ENCODE peak calls at places on chromosomes 2 and 18, in seven cellular contexts. Q, P, G, C, B, D and J are unnamed samples.

GRCh38 chr18:21389903-21390302 is 147.9 kb downstream of the GREB1L start:
- DNase-seq in C (no peak), P (no peak), D (no peak), G (no peak), Q (no peak), B (no peak), J (no peak)

GRCh38 chr2:86052676-86053075 is 53.0 kb downstream of the POLR1A start:
- DNase-seq in Q (no peak), B (no peak), C (no peak), P (no peak), G (peak; percentile 43), D (no peak), J (no peak)

GRCh38 chr2:84908948-84909713 is 3.7 kb downstream of the TMSB10 start:
- DNase-seq in B (no peak), G (no peak), Q (no peak), D (no peak), C (no peak), P (no peak), J (no peak)

GRCh38 chr2:165067958-165068612 is 112.8 kb upstream of the SLC38A11 start:
- DNase-seq in D (no peak), G (no peak), Q (no peak), B (no peak), P (no peak), C (no peak), J (no peak)

GRCh38 chr2:218029366-218030360 is 26.9 kb upstream of the TNS1 start:
- DNase-seq in B (no peak), G (peak; percentile 42), C (no peak), D (no peak), P (no peak), Q (no peak), J (peak; percentile 24)

GRCh38 chr18:8785261-8785660 is 79.9 kb downstream of the MTCL1 start:
- DNase-seq in D (no peak), B (no peak), G (no peak), C (no peak), P (no peak), Q (no peak), J (no peak)

GRCh38 chr2:44107086-44107740 is 61.5 kb upstream of the PPM1B start:
- DNase-seq in G (no peak), D (no peak), Q (no peak), P (no peak), C (no peak), B (no peak), J (no peak)

GRCh38 chr18:70190529-70190928 is 15.0 kb downstream of the RTTN start:
- DNase-seq in D (no peak), P (no peak), C (no peak), B (no peak), G (no peak), Q (no peak), J (no peak)

GRCh38 chr2:175004980-175005832 is at the start of gene CHN1:
- DNase-seq in Q (peak; percentile 60), D (peak; percentile 73), C (peak; percentile 89), P (peak; percentile 19), G (peak; percentile 91), B (no peak), J (peak; percentile 49)

GRCh38 chr18:32771169-32771751 is 1.6 kb downstream of the KLHL14 start:
- DNase-seq in Q (no peak), B (no peak), P (no peak), D (no peak), G (no peak), C (peak; percentile 84), J (no peak)

GRCh38 chr2:42969231-42970150 is 177.1 kb upstream of the HAAO start:
- DNase-seq in B (no peak), G (peak; percentile 32), P (no peak), C (peak; percentile 48), D (no peak), Q (no peak), J (no peak)

GRCh38 chr2:108554530-108554929 is 20.3 kb downstream of the LIMS1 start:
- DNase-seq in Q (no peak), B (no peak), P (no peak), C (no peak), D (no peak), G (no peak), J (no peak)

GRCh38 chr2:200575957-200576356 is 9.9 kb upstream of the AOX1 start:
- DNase-seq in D (no peak), P (no peak), Q (no peak), G (no peak), B (no peak), C (no peak), J (no peak)

GRCh38 chr18:48575301-48575657 is 36.4 kb downstream of the CTIF start:
- DNase-seq in Q (no peak), C (no peak), B (no peak), G (no peak), D (no peak), P (no peak), J (no peak)

GRCh38 chr18:48574667-48575300 is 36.0 kb downstream of the CTIF start:
- DNase-seq in C (peak; percentile 22), Q (no peak), D (no peak), P (no peak), G (no peak), B (no peak), J (no peak)

GRCh38 chr18:48571619-48572384 is 33.0 kb downstream of the CTIF start:
- DNase-seq in B (no peak), C (no peak), Q (no peak), D (no peak), G (no peak), P (no peak), J (no peak)

GRCh38 chr18:48572402-48573126 is 33.7 kb downstream of the CTIF start:
- DNase-seq in B (no peak), C (peak; percentile 38), D (no peak), P (no peak), Q (no peak), G (no peak), J (no peak)

DNA sequence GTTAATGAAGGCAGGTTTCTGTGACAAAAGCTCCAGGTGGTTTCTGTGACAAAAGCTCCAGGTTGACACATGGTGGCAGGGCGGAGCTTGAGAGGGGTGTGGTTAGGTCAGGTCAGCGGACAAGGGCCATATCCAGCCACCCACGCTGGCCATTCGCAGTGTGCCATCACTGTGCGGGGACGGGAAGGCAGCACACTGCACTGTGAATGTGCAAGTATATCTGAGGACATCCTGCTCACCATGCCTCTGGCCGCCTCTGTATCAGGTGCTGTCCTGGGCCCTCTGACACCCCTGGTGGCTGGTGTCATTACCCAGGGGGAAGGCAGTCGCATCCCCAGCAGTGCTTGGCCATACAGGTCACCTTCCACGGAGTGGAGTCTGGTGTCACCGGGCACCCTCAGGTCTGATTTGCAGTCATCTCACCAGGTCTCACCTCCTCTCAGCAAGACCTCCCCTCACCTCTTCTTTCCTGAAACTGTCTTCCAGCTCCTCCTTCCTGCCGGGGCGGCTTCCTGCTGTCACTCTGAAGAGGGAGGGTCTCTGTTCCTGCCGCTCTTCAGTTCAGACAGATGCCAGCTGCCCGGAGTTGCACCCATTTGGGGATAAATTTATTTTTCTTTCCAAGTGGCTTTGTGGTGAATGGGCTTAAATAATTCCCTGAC is 34.9 kb downstream of the CTIF start:
- DNase-seq in C (peak; percentile 61), P (no peak), G (no peak), Q (no peak), B (no peak), D (peak; percentile 44), J (no peak)
- TF ChIP-seq POLR2A in C (no peak), P (no peak), G (no peak), Q (no peak), B (no peak), D (no peak), J (no peak)

GRCh38 chr2:157468931-157469708 is 25.2 kb upstream of the CYTIP start:
- DNase-seq in C (no peak), B (no peak), G (no peak), Q (no peak), D (no peak), P (no peak), J (no peak)
- H3K27ac ChIP-seq in C (peak overlapping the region; percentile 92), B (no peak overlapping the region), G (no peak overlapping the region), Q (peak overlapping the region; percentile 40), D (no peak overlapping the region), P (no peak overlapping the region), J (peak overlapping the region; percentile 64)

GRCh38 chr2:137676348-137676747 is 287.9 kb upstream of the HNMT start:
- DNase-seq in C (no peak), Q (no peak), G (no peak), P (no peak), D (no peak), B (no peak), J (no peak)

GRCh38 chr2:137674991-137675390 is 289.3 kb upstream of the HNMT start:
- DNase-seq in D (no peak), Q (no peak), P (no peak), C (no peak), G (no peak), B (no peak), J (no peak)

GRCh38 chr2:137672961-137673552 is 291.2 kb upstream of the HNMT start:
- DNase-seq in B (no peak), G (no peak), P (no peak), D (no peak), C (no peak), Q (no peak), J (no peak)

GRCh38 chr2:137675584-137676327 is 288.5 kb upstream of the HNMT start:
- DNase-seq in P (no peak), D (no peak), G (no peak), Q (no peak), C (no peak), B (no peak), J (no peak)

GRCh38 chr2:137677466-137677865 is 286.8 kb upstream of the HNMT start:
- DNase-seq in G (no peak), D (no peak), P (no peak), B (no peak), Q (no peak), C (no peak), J (no peak)
- TF ChIP-seq POLR2AphosphoS5 in G (no peak), D (no peak), P (no peak), B (no peak), Q (no peak), C (no peak), J (no peak)

GRCh38 chr2:39735648-39736047 is 43.4 kb downstream of the THUMPD2 start:
- DNase-seq in C (no peak), B (no peak), Q (no peak), G (no peak), D (no peak), P (no peak), J (no peak)

GRCh38 chr2:39736593-39736992 is 42.5 kb downstream of the THUMPD2 start:
- DNase-seq in D (no peak), C (no peak), B (no peak), G (no peak), Q (no peak), P (no peak), J (no peak)

GRCh38 chr2:39739386-39739785 is 39.7 kb downstream of the THUMPD2 start:
- DNase-seq in D (no peak), P (no peak), Q (no peak), B (no peak), G (no peak), C (no peak), J (no peak)

GRCh38 chr2:39738941-39739340 is 40.1 kb downstream of the THUMPD2 start:
- DNase-seq in P (no peak), D (no peak), Q (no peak), C (no peak), G (no peak), B (no peak), J (no peak)

DNA sequence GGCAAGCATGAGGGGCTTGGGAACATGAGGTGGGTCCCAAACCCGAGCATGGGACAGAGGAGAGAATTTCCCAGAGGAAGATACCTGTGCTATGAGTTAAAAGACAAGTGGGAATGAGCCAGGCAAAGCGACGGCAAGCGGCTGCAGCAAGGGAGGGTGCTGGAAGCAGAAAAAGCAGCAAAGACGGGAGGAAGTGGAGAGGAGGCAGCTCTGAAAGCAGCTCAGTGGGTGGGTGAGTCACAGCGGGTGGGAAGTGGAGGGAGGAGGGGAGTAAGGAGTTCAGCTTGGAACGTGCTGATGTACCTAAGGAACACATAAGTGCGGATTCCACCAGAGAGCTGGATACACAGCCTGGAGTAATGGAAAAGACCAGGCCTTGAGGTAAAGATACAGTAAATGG is 41.4 kb downstream of the THUMPD2 start:
- DNase-seq in D (no peak), B (no peak), P (no peak), Q (no peak), C (no peak), G (peak; percentile 66), J (no peak)
- TF ChIP-seq POLR2A in D (no peak), B (no peak), P (no peak), Q (no peak), C (no peak), G (no peak), J (no peak)